ENCODE peak calls at places on chromosome 16, in nine cellular contexts. B is A549; H is AG09319; R is pancreas; Y is CD8-positive, alpha-beta T cell; Z is lower leg skin; F is mesothelial cell of epicardium; I is GM13977; V is lung. U is an unnamed sample.

GRCh38 chr16:28873543-28874201 is 4.6 kb upstream of the ATP2A1 start:
- DNase-seq in B (no peak), H (no peak), R (peak; percentile 70), Y (peak; percentile 68), Z (no peak), F (no peak), I (peak; percentile 83), V (no peak), U (no peak)

GRCh38 chr16:73546351-73546845 is 498.5 kb upstream of the ZFHX3 start:
- DNase-seq in B (no peak), H (no peak), R (no peak), Y (no peak), Z (no peak), F (no peak), I (no peak), V (no peak), U (no peak)

GRCh38 chr16:3189869-3190268 is 1.9 kb downstream of the OR1F1 start:
- DNase-seq in B (no peak), H (no peak), R (no peak), Y (no peak), Z (no peak), F (no peak), I (no peak), V (no peak), U (no peak)

GRCh38 chr16:28863929-28864886 is 565 bp downstream of the SH2B1 start:
- DNase-seq in B (no peak), H (no peak), R (no peak), Y (no peak), Z (no peak), F (no peak), I (peak; percentile 45), V (no peak), U (no peak)

GRCh38 chr16:57628008-57628781 is at the start of gene ADGRG1:
- DNase-seq in B (peak; percentile 93), H (peak; percentile 83), R (peak; percentile 82), Y (no peak), Z (peak; percentile 93), F (peak; percentile 65), I (peak; percentile 53), V (peak; percentile 61), U (peak; percentile 79)

GRCh38 chr16:12471383-12471782 is 332.3 kb downstream of the CPPED1 start:
- DNase-seq in B (no peak), H (no peak), R (no peak), Y (no peak), Z (peak; percentile 50), F (no peak), I (no peak), V (no peak), U (no peak)

GRCh38 chr16:80993293-80993691 is 13.4 kb downstream of the CMC2 start:
- DNase-seq in B (peak; percentile 70), H (peak; percentile 53), R (no peak), Y (no peak), Z (no peak), F (no peak), I (no peak), V (no peak), U (no peak)

GRCh38 chr16:3012828-3013420 is at the start of gene CLDN9:
- DNase-seq in B (no peak), H (no peak), R (peak; percentile 91), Y (no peak), Z (no peak), F (peak; percentile 60), I (no peak), V (peak; percentile 65), U (no peak)

GRCh38 chr16:74767749-74768148 is 6.9 kb downstream of the FA2H start:
- DNase-seq in B (no peak), H (no peak), R (no peak), Y (no peak), Z (peak; percentile 46), F (no peak), I (no peak), V (no peak), U (no peak)

GRCh38 chr16:74769791-74770190 is 4.8 kb downstream of the FA2H start:
- DNase-seq in B (no peak), H (no peak), R (no peak), Y (no peak), Z (peak; percentile 73), F (no peak), I (no peak), V (no peak), U (no peak)

GRCh38 chr16:74768239-74768638 is 6.4 kb downstream of the FA2H start:
- DNase-seq in B (no peak), H (no peak), R (no peak), Y (no peak), Z (peak; percentile 68), F (no peak), I (no peak), V (no peak), U (no peak)

GRCh38 chr16:74770826-74771526 is 3.6 kb downstream of the FA2H start:
- DNase-seq in B (no peak), H (no peak), R (no peak), Y (no peak), Z (peak; percentile 78), F (no peak), I (no peak), V (no peak), U (no peak)

DNA sequence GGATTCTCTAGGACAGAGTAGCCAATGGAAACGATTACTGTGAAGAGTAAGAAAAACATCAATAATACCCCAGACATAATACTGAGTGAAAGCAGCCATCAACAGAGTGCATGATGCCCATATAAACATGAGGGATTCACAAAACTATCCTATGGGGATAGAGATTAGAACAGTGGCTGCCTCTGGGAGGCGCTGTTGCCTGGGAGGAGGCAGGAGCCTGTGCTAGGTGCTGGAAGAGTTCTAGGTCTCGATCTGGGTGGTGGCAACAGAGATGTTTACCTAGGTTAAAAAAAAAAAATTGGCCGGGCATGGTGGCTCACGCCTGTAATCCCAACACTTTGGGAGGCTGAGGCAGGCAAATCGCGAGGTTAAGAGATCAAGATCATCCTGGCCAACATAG is 7.9 kb downstream of the FA2H start:
- DNase-seq in B (no peak), H (no peak), R (no peak), Y (no peak), Z (peak; percentile 25), F (no peak), I (no peak), V (no peak), U (no peak)
- TF ChIP-seq CTCF in B (peak; percentile 11), H (no peak), R (no peak), Y (no peak), Z (no peak), F (no peak), I (peak; percentile 32), V (no peak), U (no peak)

DNA sequence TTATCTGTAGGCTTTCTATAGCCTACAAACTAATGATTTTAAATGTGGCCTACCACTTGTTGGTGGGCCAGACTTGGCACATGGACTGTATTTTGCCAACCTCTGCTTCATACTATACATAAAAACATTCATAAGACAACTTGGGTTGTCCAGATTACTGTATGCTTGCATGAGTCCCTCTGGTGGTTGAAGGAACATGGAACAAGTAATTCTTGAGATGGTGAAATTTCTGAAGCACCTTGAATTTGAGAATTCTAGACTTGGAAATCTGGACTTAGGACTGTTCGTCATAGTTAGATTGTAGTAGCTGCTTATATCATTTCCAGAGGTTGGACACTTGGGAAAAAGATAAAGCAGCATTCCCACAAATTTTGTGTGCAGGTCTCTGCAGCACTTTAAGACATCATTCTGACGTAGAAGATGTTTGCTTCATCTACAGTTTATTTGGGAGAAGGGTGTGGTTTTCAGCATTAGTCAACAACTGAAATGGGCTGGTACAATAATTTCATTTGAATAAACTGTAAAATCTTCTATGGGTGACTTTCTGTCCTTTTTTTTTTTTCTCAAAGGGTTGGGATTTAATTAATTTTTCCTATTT is 31.2 kb downstream of the NFATC3 start:
- DNase-seq in B (peak; percentile 61), H (no peak), R (no peak), Y (no peak), Z (no peak), F (no peak), I (peak; percentile 31), V (no peak), U (no peak)
- TF ChIP-seq CTCF in B (peak; percentile 47), H (peak; percentile 39), R (no peak), Y (peak; percentile 77), Z (no peak), F (peak; percentile 47), I (peak; percentile 54), V (peak; percentile 17), U (no peak)

DNA sequence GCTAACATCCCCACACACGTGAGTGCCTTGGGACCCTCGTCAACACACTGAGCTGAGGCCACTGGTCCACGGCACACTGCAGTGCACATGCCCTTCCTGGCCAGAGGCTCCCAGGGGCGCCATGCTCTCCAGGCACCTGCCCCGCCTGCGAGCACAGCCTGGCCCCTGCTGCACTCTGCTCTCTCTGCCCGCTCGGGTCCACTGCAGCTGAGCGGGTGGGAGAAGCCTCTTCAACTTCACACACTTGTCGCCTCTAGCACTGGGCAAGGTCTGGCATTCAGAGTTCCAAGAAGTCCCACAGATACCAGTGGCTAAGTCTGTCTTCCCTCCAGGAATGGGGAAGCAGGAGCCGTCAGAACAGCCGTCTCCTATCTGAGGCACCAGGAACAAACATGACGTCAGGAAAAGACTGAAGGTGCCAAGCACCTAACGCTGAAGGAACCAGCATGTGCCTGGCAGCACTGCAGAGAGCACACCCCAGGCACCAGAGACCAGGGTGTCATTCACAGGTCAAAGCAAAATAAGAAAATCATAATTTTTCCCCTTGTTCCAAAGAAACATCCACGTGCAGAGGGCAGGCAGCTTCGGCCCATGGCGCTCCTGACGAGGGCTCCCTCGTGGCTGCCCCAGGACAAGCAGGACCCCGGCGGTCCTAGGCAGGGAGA is 82.9 kb downstream of the ZNF778 start:
- DNase-seq in B (peak; percentile 44), H (no peak), R (peak; percentile 88), Y (no peak), Z (no peak), F (no peak), I (no peak), V (peak; percentile 51), U (no peak)
- TF ChIP-seq CTCF in B (no peak), H (no peak), R (no peak), Y (no peak), Z (no peak), F (no peak), I (no peak), V (no peak), U (no peak)

GRCh38 chr16:31298340-31298739 is 38.6 kb downstream of the ITGAM start:
- DNase-seq in B (no peak), H (no peak), R (no peak), Y (no peak), Z (no peak), F (no peak), I (no peak), V (no peak), U (no peak)

GRCh38 chr16:31301708-31302400 is 42.1 kb downstream of the ITGAM start:
- DNase-seq in B (peak; percentile 30), H (no peak), R (no peak), Y (no peak), Z (no peak), F (no peak), I (no peak), V (no peak), U (no peak)

GRCh38 chr16:31297496-31297895 is 37.7 kb downstream of the ITGAM start:
- DNase-seq in B (no peak), H (no peak), R (peak; percentile 44), Y (no peak), Z (no peak), F (no peak), I (no peak), V (no peak), U (no peak)

GRCh38 chr16:31295206-31295605 is 35.4 kb downstream of the ITGAM start:
- DNase-seq in B (no peak), H (no peak), R (no peak), Y (no peak), Z (no peak), F (no peak), I (no peak), V (no peak), U (no peak)

DNA sequence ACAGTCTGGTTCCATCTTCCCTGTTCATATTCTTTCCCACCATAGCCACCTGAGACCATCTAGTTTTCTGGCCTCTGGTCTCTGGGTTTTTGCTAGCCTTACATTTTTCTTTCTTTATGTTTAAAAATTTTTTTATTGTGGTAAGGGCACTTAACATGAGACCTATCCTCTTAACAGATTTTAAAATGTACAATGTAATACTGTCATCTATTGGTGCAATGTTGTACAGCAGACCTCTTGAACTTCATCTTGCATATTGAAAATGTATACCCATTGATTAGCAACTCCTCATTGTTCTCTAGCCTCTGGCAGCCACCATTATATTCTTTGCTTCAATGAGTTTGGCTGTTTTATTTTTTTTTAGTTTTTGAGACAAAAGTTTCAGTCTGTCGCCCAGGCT is 39.2 kb downstream of the ITGAM start:
- DNase-seq in B (peak; percentile 23), H (no peak), R (no peak), Y (no peak), Z (no peak), F (no peak), I (no peak), V (no peak), U (no peak)
- TF ChIP-seq CTCF in B (peak; percentile 44), H (no peak), R (no peak), Y (no peak), Z (no peak), F (no peak), I (peak; percentile 46), V (no peak), U (no peak)